ENCODE peak calls at places on chromosomes 3 and 15, in six cellular contexts. One of them, this sample, is unnamed.

GRCh38 chr15:36888018-36888992 is 212.0 kb downstream of the MEIS2 start:
- DNase-seq in stomach: no peak
- DNase-seq in astrocyte of the spinal cord: no peak
- DNase-seq in SK-N-SH: no peak
- DNase-seq in nephron progenitor cell: peak
- DNase-seq in GM13977: no peak
- DNase-seq in this sample: no peak

GRCh38 chr3:105686324-105686897 is 182.4 kb downstream of the CBLB start:
- DNase-seq in stomach: no peak
- DNase-seq in astrocyte of the spinal cord: peak
- DNase-seq in SK-N-SH: peak
- DNase-seq in nephron progenitor cell: no peak
- DNase-seq in GM13977: peak
- DNase-seq in this sample: no peak

GRCh38 chr15:87604857-87605446 is 651.6 kb downstream of the NTRK3 start:
- DNase-seq in stomach: no peak
- DNase-seq in astrocyte of the spinal cord: no peak
- DNase-seq in SK-N-SH: peak
- DNase-seq in nephron progenitor cell: peak
- DNase-seq in GM13977: peak
- DNase-seq in this sample: no peak

GRCh38 chr15:68526784-68527183 is 52.0 kb upstream of the CORO2B start:
- DNase-seq in stomach: no peak
- DNase-seq in astrocyte of the spinal cord: no peak
- DNase-seq in SK-N-SH: no peak
- DNase-seq in nephron progenitor cell: no peak
- DNase-seq in GM13977: no peak
- DNase-seq in this sample: no peak

GRCh38 chr3:9698293-9698692 is 5.3 kb upstream of the CPNE9 start:
- DNase-seq in stomach: no peak
- DNase-seq in astrocyte of the spinal cord: no peak
- DNase-seq in SK-N-SH: no peak
- DNase-seq in nephron progenitor cell: no peak
- DNase-seq in GM13977: no peak
- DNase-seq in this sample: no peak

GRCh38 chr3:60025071-60026055 is 975.5 kb upstream of the CFAP20DC start:
- DNase-seq in stomach: no peak
- DNase-seq in astrocyte of the spinal cord: peak
- DNase-seq in SK-N-SH: no peak
- DNase-seq in nephron progenitor cell: no peak
- DNase-seq in GM13977: no peak
- DNase-seq in this sample: no peak

GRCh38 chr15:60901647-60902046 is 327.5 kb downstream of the RORA start:
- DNase-seq in stomach: no peak
- DNase-seq in astrocyte of the spinal cord: no peak
- DNase-seq in SK-N-SH: no peak
- DNase-seq in nephron progenitor cell: no peak
- DNase-seq in GM13977: peak
- DNase-seq in this sample: no peak

GRCh38 chr3:138646008-138646407 is 37.4 kb downstream of the FAIM start:
- DNase-seq in stomach: no peak
- DNase-seq in astrocyte of the spinal cord: no peak
- DNase-seq in SK-N-SH: no peak
- DNase-seq in nephron progenitor cell: no peak
- DNase-seq in GM13977: no peak
- DNase-seq in this sample: no peak

GRCh38 chr3:147407107-147407494 is 758 bp upstream of the ZIC4 start:
- DNase-seq in stomach: no peak
- DNase-seq in astrocyte of the spinal cord: no peak
- DNase-seq in SK-N-SH: no peak
- DNase-seq in nephron progenitor cell: no peak
- DNase-seq in GM13977: no peak
- DNase-seq in this sample: no peak

GRCh38 chr15:79208179-79208578 is 74.3 kb upstream of the ANKRD34C start:
- DNase-seq in stomach: no peak
- DNase-seq in astrocyte of the spinal cord: no peak
- DNase-seq in SK-N-SH: no peak
- DNase-seq in nephron progenitor cell: no peak
- DNase-seq in GM13977: no peak
- DNase-seq in this sample: no peak

GRCh38 chr3:117563063-117563462 is 853.5 kb downstream of the TUSC7 start:
- DNase-seq in stomach: no peak
- DNase-seq in astrocyte of the spinal cord: no peak
- DNase-seq in SK-N-SH: no peak
- DNase-seq in nephron progenitor cell: no peak
- DNase-seq in GM13977: no peak
- DNase-seq in this sample: no peak

GRCh38 chr15:80404057-80404718 is at the start of gene ARNT2:
- DNase-seq in stomach: no peak
- DNase-seq in astrocyte of the spinal cord: peak
- DNase-seq in SK-N-SH: peak
- DNase-seq in nephron progenitor cell: peak
- DNase-seq in GM13977: peak
- DNase-seq in this sample: peak

GRCh38 chr15:85793641-85794597 is 806 bp downstream of the KLHL25 start:
- DNase-seq in stomach: peak
- DNase-seq in astrocyte of the spinal cord: peak
- DNase-seq in SK-N-SH: peak
- DNase-seq in nephron progenitor cell: peak
- DNase-seq in GM13977: no peak
- DNase-seq in this sample: no peak

GRCh38 chr3:12165909-12166308 is 7.2 kb upstream of the TIMP4 start:
- DNase-seq in stomach: no peak
- DNase-seq in astrocyte of the spinal cord: no peak
- DNase-seq in SK-N-SH: no peak
- DNase-seq in nephron progenitor cell: no peak
- DNase-seq in GM13977: no peak
- DNase-seq in this sample: no peak

GRCh38 chr3:182028081-182028480 is 316.4 kb downstream of the SOX2 start:
- DNase-seq in stomach: no peak
- DNase-seq in astrocyte of the spinal cord: peak
- DNase-seq in SK-N-SH: no peak
- DNase-seq in nephron progenitor cell: no peak
- DNase-seq in GM13977: no peak
- DNase-seq in this sample: no peak

GRCh38 chr3:195886181-195887141 is 21.9 kb downstream of the TNK2 start:
- DNase-seq in stomach: no peak
- DNase-seq in astrocyte of the spinal cord: peak
- DNase-seq in SK-N-SH: no peak
- DNase-seq in nephron progenitor cell: no peak
- DNase-seq in GM13977: no peak
- DNase-seq in this sample: no peak

GRCh38 chr15:69903476-69904295 is 194.0 kb downstream of the TLE3 start:
- DNase-seq in stomach: no peak
- DNase-seq in astrocyte of the spinal cord: no peak
- DNase-seq in SK-N-SH: no peak
- DNase-seq in nephron progenitor cell: no peak
- DNase-seq in GM13977: no peak
- DNase-seq in this sample: no peak

GRCh38 chr15:91855684-91856553 is 2.4 kb downstream of the SLCO3A1 start:
- DNase-seq in stomach: peak
- DNase-seq in astrocyte of the spinal cord: no peak
- DNase-seq in SK-N-SH: peak
- DNase-seq in nephron progenitor cell: peak
- DNase-seq in GM13977: no peak
- DNase-seq in this sample: no peak

GRCh38 chr15:96293446-96293845 is 37.1 kb upstream of the NR2F2 start:
- DNase-seq in stomach: no peak
- DNase-seq in astrocyte of the spinal cord: no peak
- DNase-seq in SK-N-SH: no peak
- DNase-seq in nephron progenitor cell: no peak
- DNase-seq in GM13977: no peak
- DNase-seq in this sample: no peak

DNA sequence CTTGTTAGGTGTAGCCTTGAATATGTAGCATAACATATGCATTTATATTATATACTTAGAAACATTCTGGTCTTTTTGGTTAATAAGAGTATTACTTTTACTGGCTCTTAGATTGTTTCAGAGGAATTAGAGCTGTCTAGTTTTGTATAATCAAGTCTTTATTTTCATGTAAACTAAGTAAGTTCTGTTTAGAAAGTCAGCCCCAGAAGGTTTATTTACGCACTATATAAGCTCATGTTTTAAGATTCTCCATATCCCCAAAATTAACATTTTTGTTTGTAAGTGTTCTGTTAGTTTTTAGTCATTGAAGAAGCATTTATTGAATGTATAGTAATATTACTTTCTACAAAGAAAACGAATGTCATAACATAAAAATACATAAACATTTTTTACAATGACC is 158.1 kb downstream of the HCN4 start:
- DNase-seq in stomach: no peak
- DNase-seq in astrocyte of the spinal cord: no peak
- DNase-seq in SK-N-SH: no peak
- DNase-seq in nephron progenitor cell: no peak
- DNase-seq in GM13977: no peak
- DNase-seq in this sample: no peak
- TF ChIP-seq CTCF in stomach: no peak
- TF ChIP-seq CTCF in astrocyte of the spinal cord: no peak
- TF ChIP-seq CTCF in SK-N-SH: no peak
- TF ChIP-seq CTCF in nephron progenitor cell: no peak
- TF ChIP-seq CTCF in GM13977: no peak
- TF ChIP-seq CTCF in this sample: no peak

DNA sequence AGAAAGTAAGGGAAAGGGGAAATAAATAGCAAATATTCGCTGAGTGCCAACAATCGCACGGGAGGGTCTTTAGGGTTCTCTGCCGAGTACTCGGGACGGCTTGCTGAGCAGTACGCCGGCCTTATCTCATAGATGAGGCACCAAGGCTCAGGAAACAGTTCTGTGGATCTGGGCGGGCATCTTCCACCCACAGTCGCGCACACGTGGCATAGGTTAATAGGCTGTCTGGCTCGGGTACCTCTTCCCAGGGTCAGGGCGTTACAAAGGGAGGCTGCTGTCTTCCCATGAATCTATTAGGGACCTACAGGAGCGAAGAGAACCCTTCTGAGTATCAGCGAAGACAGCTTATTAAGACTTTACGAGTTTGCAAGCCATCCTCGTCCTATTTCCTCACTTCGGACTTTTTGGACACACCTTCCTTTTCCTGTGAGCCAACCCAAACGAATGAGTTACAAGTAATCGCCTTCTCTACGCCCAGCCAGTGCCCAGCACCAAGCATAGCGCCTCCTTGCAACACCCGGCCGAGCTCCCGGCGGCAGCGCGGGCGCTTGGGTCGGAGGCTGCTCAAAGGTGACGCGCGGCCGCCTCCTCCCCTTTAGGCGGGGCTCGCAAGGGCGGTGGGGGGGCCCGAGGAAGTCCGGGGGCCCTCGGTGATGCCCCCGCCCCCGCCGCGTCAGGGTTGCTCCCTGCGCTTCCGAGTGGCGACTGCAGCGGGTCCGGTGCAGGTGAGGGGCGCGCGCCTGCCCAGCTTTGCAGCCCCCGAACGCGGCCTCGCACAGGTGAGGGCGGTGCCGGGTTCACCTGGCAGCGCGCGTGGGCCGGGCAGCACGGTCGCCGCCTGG is at the start of gene MCTP2:
- DNase-seq in stomach: peak
- DNase-seq in astrocyte of the spinal cord: peak
- DNase-seq in SK-N-SH: peak
- DNase-seq in nephron progenitor cell: peak
- DNase-seq in GM13977: peak
- DNase-seq in this sample: no peak
- TF ChIP-seq CTCF in stomach: no peak
- TF ChIP-seq CTCF in astrocyte of the spinal cord: no peak
- TF ChIP-seq CTCF in SK-N-SH: no peak
- TF ChIP-seq CTCF in nephron progenitor cell: no peak
- TF ChIP-seq CTCF in GM13977: no peak
- TF ChIP-seq CTCF in this sample: no peak

GRCh38 chr15:77425104-77425503 is 4.4 kb downstream of the HMG20A start:
- DNase-seq in stomach: no peak
- DNase-seq in astrocyte of the spinal cord: no peak
- DNase-seq in SK-N-SH: no peak
- DNase-seq in nephron progenitor cell: no peak
- DNase-seq in GM13977: no peak
- DNase-seq in this sample: no peak

GRCh38 chr15:77430652-77431051 is 10.0 kb downstream of the HMG20A start:
- DNase-seq in stomach: no peak
- DNase-seq in astrocyte of the spinal cord: no peak
- DNase-seq in SK-N-SH: no peak
- DNase-seq in nephron progenitor cell: no peak
- DNase-seq in GM13977: no peak
- DNase-seq in this sample: no peak

GRCh38 chr15:77426377-77426776 is 5.7 kb downstream of the HMG20A start:
- DNase-seq in stomach: no peak
- DNase-seq in astrocyte of the spinal cord: no peak
- DNase-seq in SK-N-SH: no peak
- DNase-seq in nephron progenitor cell: no peak
- DNase-seq in GM13977: no peak
- DNase-seq in this sample: no peak

GRCh38 chr15:77430213-77430612 is 9.5 kb downstream of the HMG20A start:
- DNase-seq in stomach: no peak
- DNase-seq in astrocyte of the spinal cord: no peak
- DNase-seq in SK-N-SH: no peak
- DNase-seq in nephron progenitor cell: no peak
- DNase-seq in GM13977: peak
- DNase-seq in this sample: no peak

DNA sequence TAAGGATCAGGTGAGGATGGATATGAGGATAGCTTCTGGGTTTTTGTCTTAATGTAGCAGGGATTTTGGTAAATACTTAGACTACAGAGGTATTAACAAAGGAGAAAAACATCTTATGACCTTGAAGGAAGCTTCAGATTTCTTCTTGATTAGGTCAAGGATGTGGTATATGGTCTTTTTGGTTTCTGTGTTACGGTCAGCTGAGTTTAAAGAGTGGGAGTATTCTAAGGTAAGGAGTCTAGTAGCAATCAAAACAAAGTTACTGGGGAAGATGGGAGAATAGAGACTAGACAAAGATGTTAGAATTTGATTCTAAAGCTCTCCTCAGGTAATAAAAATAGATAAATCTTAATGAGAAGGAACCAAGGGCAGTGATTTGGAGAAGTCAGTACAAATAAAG is 6.2 kb downstream of the HMG20A start:
- DNase-seq in stomach: no peak
- DNase-seq in astrocyte of the spinal cord: no peak
- DNase-seq in SK-N-SH: no peak
- DNase-seq in nephron progenitor cell: no peak
- DNase-seq in GM13977: no peak
- DNase-seq in this sample: no peak
- TF ChIP-seq CTCF in stomach: no peak
- TF ChIP-seq CTCF in astrocyte of the spinal cord: no peak
- TF ChIP-seq CTCF in SK-N-SH: no peak
- TF ChIP-seq CTCF in nephron progenitor cell: no peak
- TF ChIP-seq CTCF in GM13977: no peak
- TF ChIP-seq CTCF in this sample: no peak

DNA sequence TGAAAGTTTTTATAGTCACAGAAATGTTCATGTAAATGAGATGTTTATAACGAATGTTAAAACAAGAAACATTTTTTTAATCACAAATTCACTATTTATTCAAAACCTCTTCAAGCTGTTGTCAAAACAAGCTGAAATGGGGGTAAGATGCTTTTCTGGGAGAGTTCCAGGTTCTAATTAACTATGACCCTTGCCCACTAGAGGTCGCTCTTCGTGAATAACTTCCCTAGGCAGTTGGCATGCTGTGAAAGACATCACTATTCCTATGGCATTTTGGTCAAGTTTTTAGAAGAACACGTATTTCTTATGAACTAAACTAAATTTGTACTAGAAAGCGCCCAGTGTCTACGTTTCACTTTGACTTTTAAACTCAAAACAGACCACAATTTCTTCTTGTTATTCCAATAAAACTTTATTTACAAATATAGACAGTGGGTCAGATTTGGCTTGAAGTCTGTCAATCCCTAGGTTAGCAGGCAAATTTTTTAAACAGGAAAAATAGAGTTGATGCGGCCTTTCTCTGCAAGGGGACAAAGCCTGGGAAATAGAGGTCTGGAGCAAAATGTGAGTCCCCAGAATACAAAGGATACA is 62.8 kb upstream of the CMTM8 start:
- DNase-seq in stomach: peak
- DNase-seq in astrocyte of the spinal cord: peak
- DNase-seq in SK-N-SH: peak
- DNase-seq in nephron progenitor cell: peak
- DNase-seq in GM13977: peak
- DNase-seq in this sample: no peak
- TF ChIP-seq CTCF in stomach: peak
- TF ChIP-seq CTCF in astrocyte of the spinal cord: peak
- TF ChIP-seq CTCF in SK-N-SH: peak
- TF ChIP-seq CTCF in nephron progenitor cell: peak
- TF ChIP-seq CTCF in GM13977: peak
- TF ChIP-seq CTCF in this sample: peak